ENCODE peak calls at places on chromosomes 12 and 14, in five cellular contexts. M, E, U, J and R are unnamed samples.

GRCh38 chr12:52434096-52434733 is at the start of gene KRT75:
- DNase-seq in M (no peak), E (no peak), U (no peak), J (no peak), R (no peak)

GRCh38 chr12:132596016-132596415 is 14.4 kb downstream of the LRCOL1 start:
- DNase-seq in M (no peak), E (no peak), U (no peak), J (no peak), R (no peak)

GRCh38 chr12:103632554-103633216 is 45.6 kb downstream of the STAB2 start:
- DNase-seq in M (peak; percentile 89), E (peak; percentile 86), U (peak; percentile 69), J (peak; percentile 66), R (peak; percentile 31)

GRCh38 chr12:119869720-119870119 is 7.4 kb downstream of the CIT start:
- DNase-seq in M (no peak), E (no peak), U (no peak), J (no peak), R (no peak)

GRCh38 chr14:72716471-72716870 is 177.4 kb downstream of the DPF3 start:
- DNase-seq in M (no peak), E (no peak), U (no peak), J (no peak), R (no peak)

GRCh38 chr12:16524378-16524777 is 81.6 kb downstream of the LMO3 start:
- DNase-seq in M (no peak), E (no peak), U (no peak), J (no peak), R (no peak)

GRCh38 chr12:132170637-132171292 is 26.5 kb downstream of the NOC4L start:
- DNase-seq in M (no peak), E (no peak), U (no peak), J (no peak), R (no peak)

GRCh38 chr12:127899981-127900380 is 367.0 kb upstream of the TMEM132C start:
- DNase-seq in M (no peak), E (no peak), U (no peak), J (no peak), R (no peak)

GRCh38 chr14:96461950-96462798 is 40.0 kb upstream of the PAPOLA start:
- DNase-seq in M (no peak), E (no peak), U (no peak), J (peak; percentile 90), R (no peak)

GRCh38 chr12:32106517-32107366 is at the start of gene BICD1:
- DNase-seq in M (peak; percentile 76), E (peak; percentile 39), U (peak; percentile 95), J (peak; percentile 68), R (peak; percentile 32)

DNA sequence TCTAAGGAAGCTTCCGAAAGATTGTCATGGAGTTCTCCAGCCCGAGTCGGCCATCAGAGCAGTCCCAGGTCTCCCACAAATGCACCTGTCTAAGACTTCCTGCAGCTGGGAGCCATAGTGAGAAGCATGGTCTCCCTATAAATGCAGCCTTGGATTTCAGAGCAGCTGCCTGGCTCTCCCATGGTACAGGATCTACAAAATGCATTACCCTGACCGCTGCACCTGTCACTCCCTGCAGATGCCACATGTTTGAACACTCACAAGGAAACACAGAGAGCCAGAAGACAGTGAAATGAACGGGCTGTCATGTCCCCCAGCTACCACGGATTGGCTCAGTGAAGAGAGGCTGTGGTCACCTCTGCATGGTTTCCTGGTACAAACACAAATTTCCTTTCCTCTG is 702.7 kb downstream of the MED13L start:
- DNase-seq in M (no peak), E (no peak), U (no peak), J (no peak), R (no peak)
- TF ChIP-seq SUZ12 in M (no peak), E (no peak), U (no peak), J (no peak), R (no peak)

DNA sequence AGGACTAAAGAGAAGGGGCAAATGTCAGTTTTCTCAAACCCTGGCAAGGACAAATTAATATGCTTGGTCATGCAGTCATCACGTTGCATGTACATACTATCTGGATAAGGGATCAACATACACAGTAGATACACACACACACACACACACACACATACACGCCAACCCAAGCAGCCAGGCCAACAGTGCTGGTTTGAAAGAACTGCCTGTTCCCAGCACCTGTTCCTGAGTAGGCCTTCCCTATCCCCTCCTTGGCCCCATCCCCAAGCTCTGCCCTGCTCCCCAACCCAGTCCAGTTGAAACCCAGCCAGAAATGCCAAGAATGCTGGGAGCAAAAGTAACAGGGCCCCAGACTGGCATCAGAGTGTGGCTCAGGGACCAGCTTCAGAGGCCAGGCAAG is 4.4 kb downstream of the ITGA7 start:
- DNase-seq in M (no peak), E (no peak), U (no peak), J (no peak), R (no peak)
- TF ChIP-seq SUZ12 in M (no peak), E (no peak), U (no peak), J (no peak), R (no peak)

GRCh38 chr14:64638625-64639024 is 65.6 kb upstream of the PLEKHG3 start:
- DNase-seq in M (no peak), E (no peak), U (no peak), J (no peak), R (no peak)

GRCh38 chr14:64637735-64638473 is 66.3 kb upstream of the PLEKHG3 start:
- DNase-seq in M (no peak), E (no peak), U (no peak), J (no peak), R (no peak)

GRCh38 chr14:64636208-64636979 is 67.8 kb upstream of the PLEKHG3 start:
- DNase-seq in M (peak; percentile 80), E (peak; percentile 53), U (peak; percentile 46), J (peak; percentile 27), R (no peak)

GRCh38 chr14:64639340-64639821 is 64.8 kb upstream of the PLEKHG3 start:
- DNase-seq in M (no peak), E (no peak), U (no peak), J (no peak), R (no peak)

DNA sequence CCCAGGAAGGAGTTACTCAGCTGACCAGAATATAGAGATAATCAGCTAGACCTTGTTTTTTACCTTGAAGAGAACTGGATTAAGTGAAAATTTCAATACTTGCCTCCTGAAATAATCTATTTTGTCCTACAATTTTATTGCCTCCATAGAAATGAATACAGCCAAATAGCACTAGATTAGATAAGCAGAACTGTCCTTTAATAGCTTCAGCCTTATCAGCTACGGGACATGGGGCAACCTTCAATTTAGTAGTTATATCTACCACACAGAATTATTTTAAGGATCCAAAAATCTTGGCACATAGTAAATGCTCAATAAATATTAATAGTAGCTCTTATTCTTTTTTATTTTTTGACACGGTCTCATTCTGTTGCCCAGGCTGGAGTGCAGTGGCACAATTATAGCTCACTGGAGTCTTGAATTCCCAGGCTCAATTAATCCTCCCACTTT is 67.2 kb upstream of the PLEKHG3 start:
- DNase-seq in M (no peak), E (no peak), U (no peak), J (no peak), R (no peak)
- TF ChIP-seq SUZ12 in M (no peak), E (no peak), U (no peak), J (no peak), R (no peak)

GRCh38 chr14:85528080-85528881 is 1.7 kb upstream of the FLRT2 start:
- DNase-seq in M (no peak), E (no peak), U (no peak), J (peak; percentile 41), R (no peak)

GRCh38 chr14:85528882-85529585 is 910 bp upstream of the FLRT2 start:
- DNase-seq in M (no peak), E (no peak), U (no peak), J (no peak), R (no peak)

GRCh38 chr14:85531141-85531593 is 1.2 kb downstream of the FLRT2 start:
- DNase-seq in M (no peak), E (no peak), U (no peak), J (no peak), R (no peak)

GRCh38 chr14:85530626-85531025 is 682 bp downstream of the FLRT2 start:
- DNase-seq in M (no peak), E (no peak), U (no peak), J (no peak), R (no peak)

GRCh38 chr14:85529803-85530574 is at the start of gene FLRT2:
- DNase-seq in M (no peak), E (no peak), U (no peak), J (no peak), R (no peak)
- TF ChIP-seq SUZ12 in M (no peak), E (peak; percentile 6), U (peak; percentile 61), J (no peak), R (no peak)

GRCh38 chr12:53998174-53998899 is 1.6 kb upstream of the HOXC9 start:
- DNase-seq in M (no peak), E (no peak), U (no peak), J (no peak), R (no peak)

GRCh38 chr12:53998900-53999236 is 1.1 kb upstream of the HOXC9 start:
- DNase-seq in M (no peak), E (no peak), U (no peak), J (no peak), R (no peak)

GRCh38 chr12:53996886-53997217 is 3.1 kb upstream of the HOXC9 start:
- DNase-seq in M (no peak), E (no peak), U (no peak), J (no peak), R (no peak)

GRCh38 chr12:53996188-53996885 is 3.6 kb upstream of the HOXC9 start:
- DNase-seq in M (no peak), E (no peak), U (no peak), J (no peak), R (no peak)

DNA sequence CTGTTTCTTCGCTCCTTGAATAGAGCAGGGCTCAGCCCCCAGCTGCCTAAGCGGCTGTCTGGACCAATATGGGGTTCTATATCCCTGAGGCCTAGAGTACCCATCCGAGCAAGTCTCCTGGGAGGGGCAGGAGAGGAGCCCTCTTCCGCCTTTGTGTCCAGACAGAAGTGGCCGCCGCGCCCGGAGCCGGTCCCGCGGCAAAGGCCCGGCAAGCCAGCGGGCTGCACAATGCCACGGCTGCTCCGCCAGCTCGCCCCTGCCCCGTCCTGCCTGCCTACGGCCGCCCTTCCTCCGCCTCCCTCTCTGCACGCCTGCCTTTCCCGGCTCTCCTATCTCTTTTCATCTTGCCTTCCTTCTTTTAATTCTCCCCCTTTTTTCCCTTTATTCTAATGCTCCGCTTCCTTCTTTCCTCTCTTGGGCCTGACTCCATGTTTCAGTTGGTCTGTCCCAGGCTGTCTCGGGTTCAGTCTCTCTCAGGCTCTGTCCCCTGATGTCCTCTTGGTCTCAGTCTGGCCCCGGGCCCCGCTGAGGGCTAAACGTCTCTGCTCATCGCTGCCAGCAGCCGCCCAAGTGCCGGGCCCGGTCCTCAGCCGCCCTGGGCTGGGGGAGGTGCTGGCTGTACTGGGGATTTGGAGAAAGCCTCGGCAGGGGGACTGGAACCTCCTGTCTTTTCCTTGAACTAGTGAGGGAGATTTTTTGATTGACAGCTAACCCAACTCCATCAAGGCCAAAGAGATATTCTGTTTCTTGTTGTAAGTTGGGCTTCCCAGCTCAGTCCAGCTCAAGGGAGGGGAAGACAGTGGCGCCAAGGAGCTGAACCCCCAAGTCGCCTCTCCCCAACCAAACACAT is 2.4 kb upstream of the HOXC9 start:
- DNase-seq in M (no peak), E (no peak), U (no peak), J (no peak), R (no peak)
- TF ChIP-seq SUZ12 in M (no peak), E (peak; percentile 95), U (peak; percentile 97), J (no peak), R (no peak)